ENCODE peak calls at places on chromosomes 4 and X, in nine cellular contexts. P is testis, B is HepG2, H is stomach, T is suprapubic skin, C is body of pancreas, F is endothelial cell of umbilical vein, I is adrenal gland, W is tibial nerve. J is an unnamed sample. For H3K9me3, the result is how much of the 10 kb centered on the place peaks cover.

GRCh38 chr4:157741642-157742041 is 431.2 kb downstream of the GASK1B start:
- DNase-seq in P (no peak), H (no peak), F (peak), T (no peak), C (no peak), W (no peak), B (no peak), I (no peak), J (no peak)

GRCh38 chrX:130028196-130028595 is 45.8 kb downstream of the BCORL1 start:
- DNase-seq in C (peak), I (peak), H (peak), B (no peak), W (peak), P (peak), F (peak), T (no peak), J (no peak)

GRCh38 chr4:137414802-137415201 is 117.5 kb downstream of the PCDH18 start:
- DNase-seq in T (no peak), B (no peak), I (no peak), F (no peak), W (no peak), P (no peak), C (no peak), H (no peak), J (no peak)

GRCh38 chr4:628821-629635 is 3.7 kb downstream of the PDE6B start:
- DNase-seq in P (no peak), C (no peak), B (no peak), I (no peak), W (no peak), H (no peak), F (no peak), T (no peak), J (no peak)

GRCh38 chr4:90328558-90328957 is 201.4 kb downstream of the CCSER1 start:
- DNase-seq in F (peak), B (no peak), T (no peak), C (peak), P (peak), I (no peak), H (no peak), W (no peak), J (no peak)

GRCh38 chrX:133045986-133046385 is 50.9 kb downstream of the USP26 start:
- DNase-seq in T (no peak), I (no peak), B (peak), F (no peak), H (no peak), P (no peak), W (no peak), C (peak), J (no peak)

GRCh38 chr4:57442834-57443291 is 332.7 kb upstream of the IGFBP7 start:
- DNase-seq in T (no peak), I (peak), P (peak), C (peak), B (peak), W (peak), H (peak), F (peak), J (no peak)

GRCh38 chrX:8629871-8630270 is 102.1 kb downstream of the ANOS1 start:
- DNase-seq in C (no peak), B (no peak), H (no peak), F (peak), I (no peak), T (no peak), P (no peak), W (no peak), J (no peak)

GRCh38 chrX:91279479-91279878 is 155.2 kb upstream of the PABPC5 start:
- DNase-seq in T (no peak), P (no peak), W (no peak), F (no peak), B (no peak), I (no peak), H (no peak), C (no peak), J (no peak)

GRCh38 chr4:66750273-66750672 is 795.0 kb downstream of the CENPC start:
- DNase-seq in C (no peak), W (no peak), I (no peak), B (no peak), P (no peak), T (no peak), F (no peak), H (no peak), J (no peak)

GRCh38 chrX:109959356-109959871 is 43.5 kb upstream of the TMEM164 start:
- DNase-seq in I (no peak), F (no peak), B (no peak), C (no peak), T (no peak), H (no peak), W (no peak), P (no peak), J (no peak)

GRCh38 chr4:133112641-133113040 is 36.5 kb upstream of the PCDH10 start:
- DNase-seq in T (no peak), H (no peak), I (no peak), F (no peak), B (no peak), C (no peak), W (no peak), P (no peak), J (no peak)

GRCh38 chrX:123648028-123648810 is 84.6 kb downstream of the THOC2 start:
- DNase-seq in F (peak), I (no peak), P (peak), W (no peak), B (peak), C (no peak), H (peak), T (no peak), J (no peak)

GRCh38 chrX:40108084-40108958 is 10.6 kb upstream of the BCOR start:
- DNase-seq in T (no peak), C (peak), F (peak), P (peak), H (peak), B (peak), W (no peak), I (peak), J (no peak)

GRCh38 chr4:113148925-113149324 is 99.5 kb downstream of the ANK2 start:
- DNase-seq in H (no peak), C (no peak), W (no peak), I (no peak), T (no peak), B (no peak), F (no peak), P (no peak), J (no peak)

GRCh38 chr4:55398461-55398860 is 2.7 kb downstream of the TMEM165 start:
- DNase-seq in I (no peak), W (no peak), H (no peak), P (no peak), F (no peak), T (no peak), C (no peak), B (no peak), J (no peak)

GRCh38 chrX:16002185-16002584 is 121.2 kb upstream of the GRPR start:
- DNase-seq in P (no peak), C (no peak), I (no peak), B (no peak), F (peak), H (no peak), W (no peak), T (no peak), J (no peak)

GRCh38 chr4:56149601-56150000 is 200.9 kb downstream of the CEP135 start:
- DNase-seq in W (no peak), I (no peak), T (no peak), F (no peak), B (no peak), P (no peak), H (no peak), C (no peak), J (no peak)

GRCh38 chr4:169815606-169816005 is 57.9 kb upstream of the HPF1 start:
- DNase-seq in B (peak), T (no peak), W (no peak), C (no peak), H (no peak), F (no peak), P (no peak), I (no peak), J (no peak)

GRCh38 chr4:37685211-37685725 is 908 bp downstream of the RELL1 start:
- DNase-seq in W (no peak), P (peak), C (peak), I (no peak), F (peak), B (no peak), T (no peak), H (no peak), J (no peak)

GRCh38 chr4:18033111-18034085 is 11.8 kb upstream of the LCORL start:
- DNase-seq in T (no peak), H (no peak), P (no peak), F (no peak), B (no peak), C (no peak), W (no peak), I (no peak), J (no peak)

GRCh38 chr4:57151481-57151880 is 41.3 kb upstream of the IGFBP7 start:
- DNase-seq in P (no peak), W (no peak), H (no peak), T (no peak), B (no peak), I (no peak), F (peak), C (no peak), J (no peak)

GRCh38 chr4:43763029-43763610 is 685.5 kb downstream of the KCTD8 start:
- DNase-seq in B (no peak), H (no peak), F (no peak), T (no peak), W (no peak), I (no peak), C (peak), P (no peak), J (no peak)

GRCh38 chr4:47031011-47031678 is at the start of gene GABRB1:
- DNase-seq in H (peak), P (peak), I (no peak), F (peak), W (no peak), T (no peak), B (no peak), C (peak), J (no peak)

GRCh38 chr4:1049591-1049905 is 38.1 kb downstream of the FGFRL1 start:
- DNase-seq in W (no peak), P (no peak), I (no peak), F (no peak), H (no peak), C (peak), B (no peak), T (peak), J (peak)

GRCh38 chr4:46937493-46937892 is 28.4 kb upstream of the COX7B2 start:
- DNase-seq in B (no peak), I (no peak), C (no peak), F (peak), W (no peak), T (no peak), H (no peak), P (no peak), J (no peak)

GRCh38 chr4:76377922-76378321 is 43.0 kb downstream of the CCDC158 start:
- DNase-seq in F (peak), B (peak), C (peak), W (no peak), I (peak), P (peak), H (peak), T (no peak), J (no peak)

GRCh38 chr4:155701827-155702226 is 35.2 kb downstream of the GUCY1A1 start:
- DNase-seq in W (no peak), F (no peak), B (no peak), P (no peak), I (no peak), H (no peak), T (no peak), C (no peak), J (no peak)

GRCh38 chrX:75609361-75609760 is 86.5 kb upstream of the ZDHHC15 start:
- DNase-seq in F (no peak), I (no peak), W (no peak), C (no peak), P (no peak), H (no peak), B (no peak), T (no peak), J (no peak)

GRCh38 chr4:160877087-160877790 is 1286.6 kb downstream of the FSTL5 start:
- DNase-seq in W (no peak), H (no peak), F (no peak), T (no peak), P (no peak), B (peak), I (no peak), C (no peak), J (no peak)

GRCh38 chr4:100284302-100284701 is 94.0 kb upstream of the DDIT4L start:
- DNase-seq in W (no peak), T (no peak), F (no peak), I (no peak), P (no peak), B (no peak), H (no peak), C (no peak), J (no peak)

GRCh38 chr4:40525811-40526598 is 103.7 kb downstream of the RBM47 start:
- DNase-seq in T (no peak), H (peak), W (peak), I (peak), P (peak), F (no peak), B (no peak), C (peak), J (peak)

GRCh38 chr4:173519130-173520101 is 10.6 kb downstream of the HAND2 start:
- DNase-seq in T (no peak), P (no peak), F (no peak), W (no peak), B (no peak), I (no peak), C (no peak), H (no peak), J (no peak)

GRCh38 chr4:143336828-143337599 is at the start of gene GAB1:
- DNase-seq in W (peak), T (peak), B (peak), F (peak), I (no peak), C (peak), P (peak), H (peak), J (peak)

GRCh38 chr4:20074450-20074849 is 177.3 kb upstream of the SLIT2 start:
- DNase-seq in P (no peak), B (no peak), F (peak), T (no peak), H (no peak), I (no peak), C (no peak), W (no peak), J (no peak)

DNA sequence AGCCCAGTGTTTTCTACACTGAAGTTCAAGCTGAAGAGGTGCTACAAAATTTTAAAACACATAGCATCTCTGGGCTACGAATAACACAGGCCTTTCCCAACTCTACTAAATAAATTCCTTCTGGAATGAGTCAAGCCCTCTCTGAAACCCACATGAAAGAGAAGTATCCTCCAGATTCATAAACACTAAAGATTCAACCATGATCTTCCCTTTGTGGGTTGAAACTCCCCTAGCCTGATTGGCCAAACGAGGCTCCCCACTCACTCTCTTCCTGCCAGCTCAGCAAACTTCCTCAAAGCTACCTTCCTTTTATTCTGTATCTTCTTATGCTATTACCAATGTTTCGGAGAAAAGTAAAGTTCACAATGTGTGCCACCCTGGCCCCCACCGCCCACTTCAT is 95.4 kb downstream of the NKX6-1 start:
- DNase-seq in F (no peak), P (no peak), T (no peak), H (no peak), W (no peak), I (no peak), C (no peak), B (no peak), J (no peak)
- TF ChIP-seq POLR2A in F (no peak), P (no peak), T (no peak), H (no peak), W (no peak), I (no peak), C (no peak), B (no peak), J (no peak)

DNA sequence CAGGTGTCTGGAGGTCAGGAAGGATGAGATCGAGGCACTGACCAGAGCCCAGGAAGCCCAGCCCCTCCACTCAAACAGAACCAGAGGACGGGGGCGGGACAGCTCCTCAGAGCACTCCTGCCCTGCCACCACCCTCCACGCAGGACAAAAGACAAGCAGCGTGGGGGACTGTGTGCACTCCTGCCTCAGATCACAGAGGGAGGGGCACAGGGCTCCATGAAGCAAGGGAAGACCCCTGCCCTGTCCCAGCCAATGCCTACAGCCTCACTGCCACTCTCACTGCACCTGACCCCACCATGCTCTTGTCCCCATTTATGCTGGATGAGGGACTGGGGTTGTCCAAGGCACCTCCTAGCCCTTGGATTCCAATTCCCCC is 169.0 kb downstream of the AFAP1 start:
- DNase-seq in T (no peak), W (no peak), C (no peak), I (no peak), H (no peak), B (no peak), P (no peak), F (no peak), J (no peak)
- H3K9me3 ChIP-seq in T (under half), W (under half), C (under half), I (under half), H (under half), B (under half), P (under half), F (under half), J (under half)

GRCh38 chr4:185359767-185360446 is 35.8 kb downstream of the LRP2BP start:
- DNase-seq in F (peak), T (no peak), I (no peak), H (no peak), C (no peak), P (no peak), W (no peak), B (no peak), J (no peak)
- TF ChIP-seq POLR2A in F (no peak), T (no peak), I (no peak), H (no peak), C (no peak), P (no peak), W (no peak), B (no peak), J (no peak)

DNA sequence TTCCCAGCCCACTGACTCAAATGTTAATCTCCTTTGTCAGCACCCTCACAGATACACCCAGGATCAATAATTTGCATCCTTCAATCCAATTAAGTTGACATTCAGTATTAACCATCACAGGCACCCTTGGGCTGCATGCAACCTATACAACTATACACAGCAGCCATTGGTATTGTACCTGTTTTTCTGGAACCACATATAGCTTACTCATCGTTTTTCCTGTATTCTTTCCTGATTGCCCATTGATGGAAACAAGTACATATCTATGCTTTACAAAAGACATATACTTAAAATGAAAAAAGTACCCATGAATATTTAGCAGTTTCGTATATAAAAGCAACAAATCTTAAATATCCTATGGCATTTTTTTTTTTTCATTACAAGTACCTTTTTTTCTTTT is 3.7 kb upstream of the FOXR2 start:
- DNase-seq in H (no peak), I (no peak), W (no peak), F (no peak), P (no peak), T (no peak), B (no peak), C (no peak), J (no peak)
- H3K9me3 ChIP-seq in H (under half), I (under half), W (under half), F (under half), P (under half), T (under half), B (under half), C (under half), J (under half)